ENCODE peak calls at places on chromosome 1, in eight cellular contexts. N is PC-3, S is fibroblast of lung, F is endothelial cell of umbilical vein, Q is A549, E is neuronal stem cell, B is mesenchymal stem cell, X is GM23338. R is an unnamed sample.

GRCh38 chr1:205350626-205351235 is 6.0 kb downstream of the KLHDC8A start:
- DNase-seq in S (no peak), Q (no peak), E (no peak), F (no peak), N (no peak), B (no peak), X (peak), R (no peak)

GRCh38 chr1:2642560-2643413 is 10.0 kb upstream of the MMEL1 start:
- DNase-seq in F (peak), S (peak), X (peak), N (peak), E (peak), Q (peak), B (peak), R (peak)

GRCh38 chr1:4624801-4625200 is 29.6 kb upstream of the AJAP1 start:
- DNase-seq in S (no peak), F (no peak), X (no peak), Q (no peak), N (no peak), B (no peak), E (no peak), R (no peak)

GRCh38 chr1:206447792-206448191 is 22.5 kb upstream of the IKBKE start:
- DNase-seq in X (no peak), N (peak), E (no peak), B (no peak), S (no peak), F (no peak), Q (no peak), R (no peak)

GRCh38 chr1:16012590-16013219 is 5.1 kb downstream of the HSPB7 start:
- DNase-seq in Q (peak), F (peak), B (peak), X (peak), E (no peak), N (peak), S (peak), R (peak)

GRCh38 chr1:239823852-239824251 is 267.8 kb upstream of the FMN2 start:
- DNase-seq in E (no peak), X (no peak), Q (no peak), F (no peak), B (no peak), S (no peak), N (no peak), R (no peak)

GRCh38 chr1:247857069-247857985 is at the start of gene TRIM58:
- DNase-seq in Q (no peak), X (peak), S (no peak), E (peak), B (peak), N (peak), F (no peak), R (no peak)

GRCh38 chr1:17553970-17554369 is 14.5 kb downstream of the ARHGEF10L start:
- DNase-seq in Q (no peak), S (peak), B (peak), E (no peak), N (peak), F (no peak), X (no peak), R (peak)

GRCh38 chr1:223244366-223245103 is 101.5 kb upstream of the TLR5 start:
- DNase-seq in E (no peak), Q (no peak), F (peak), X (no peak), S (peak), B (peak), N (peak), R (no peak)

GRCh38 chr1:98078586-98078985 is 157.8 kb upstream of the DPYD start:
- DNase-seq in X (no peak), F (no peak), E (no peak), B (no peak), N (no peak), S (peak), Q (no peak), R (no peak)

GRCh38 chr1:33119532-33120217 is 38.7 kb downstream of the AZIN2 start:
- DNase-seq in N (no peak), S (peak), B (no peak), E (no peak), X (peak), F (no peak), Q (no peak), R (no peak)

GRCh38 chr1:33123266-33123665 is 42.3 kb downstream of the AZIN2 start:
- DNase-seq in F (no peak), Q (no peak), B (no peak), E (no peak), N (no peak), S (no peak), X (no peak), R (no peak)

GRCh38 chr1:33120436-33121231 is 39.7 kb downstream of the AZIN2 start:
- DNase-seq in B (no peak), S (no peak), N (peak), X (no peak), E (no peak), F (no peak), Q (no peak), R (no peak)

GRCh38 chr1:33121728-33122127 is 40.8 kb downstream of the AZIN2 start:
- DNase-seq in F (no peak), B (no peak), N (no peak), E (no peak), S (no peak), X (no peak), Q (no peak), R (no peak)

DNA sequence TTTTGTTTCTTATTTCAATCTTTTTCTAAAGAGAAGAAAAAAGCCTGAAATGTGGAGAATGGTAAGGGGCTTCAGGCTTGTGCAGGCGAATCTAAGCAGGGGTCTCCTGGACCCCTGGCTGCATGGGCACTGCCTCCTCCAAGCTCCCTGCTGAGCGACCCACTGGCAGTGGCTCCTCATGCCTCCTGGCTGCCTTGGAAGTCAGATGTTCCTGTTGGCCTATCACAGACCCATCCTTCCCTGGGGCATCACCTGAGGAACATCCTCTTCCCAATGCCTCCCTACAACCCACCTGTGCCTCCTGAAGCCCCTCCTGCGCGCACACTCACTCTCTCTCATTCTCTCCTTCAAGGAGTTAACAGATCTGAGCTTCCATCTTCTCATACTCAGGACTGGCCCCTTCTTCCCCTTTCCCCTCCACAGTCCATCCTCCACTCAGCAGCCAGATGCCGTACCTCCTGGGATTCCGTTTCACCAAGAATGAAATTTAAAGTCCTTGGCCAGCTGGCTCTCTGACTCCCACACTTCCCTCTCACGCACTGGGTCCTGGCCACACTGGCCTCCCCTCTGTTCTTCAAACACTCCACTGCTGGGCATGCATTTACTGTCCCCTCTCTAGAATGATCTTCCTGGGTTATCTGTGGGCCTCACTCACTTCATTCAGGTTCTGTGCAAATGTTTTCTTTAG is 41.7 kb downstream of the AZIN2 start:
- DNase-seq in Q (no peak), B (no peak), F (no peak), S (no peak), X (no peak), N (no peak), E (no peak), R (no peak)
- H3K4me2 ChIP-seq in Q (no peak), B (no peak), F (no peak), S (no peak), X (no peak), N (no peak), E (no peak), R (no peak)

GRCh38 chr1:235068155-235069121 is 60.2 kb downstream of the TOMM20 start:
- DNase-seq in N (peak), E (no peak), S (peak), X (no peak), B (peak), F (no peak), Q (peak), R (no peak)

GRCh38 chr1:235070819-235071218 is 57.8 kb downstream of the TOMM20 start:
- DNase-seq in E (no peak), X (no peak), B (no peak), S (no peak), F (no peak), N (no peak), Q (no peak), R (no peak)

GRCh38 chr1:235069577-235070563 is 58.8 kb downstream of the TOMM20 start:
- DNase-seq in N (peak), E (no peak), X (no peak), F (no peak), B (peak), S (peak), Q (peak), R (peak)

GRCh38 chr1:235069171-235069570 is 59.5 kb downstream of the TOMM20 start:
- DNase-seq in F (no peak), N (no peak), S (no peak), Q (no peak), E (no peak), X (no peak), B (no peak), R (no peak)

DNA sequence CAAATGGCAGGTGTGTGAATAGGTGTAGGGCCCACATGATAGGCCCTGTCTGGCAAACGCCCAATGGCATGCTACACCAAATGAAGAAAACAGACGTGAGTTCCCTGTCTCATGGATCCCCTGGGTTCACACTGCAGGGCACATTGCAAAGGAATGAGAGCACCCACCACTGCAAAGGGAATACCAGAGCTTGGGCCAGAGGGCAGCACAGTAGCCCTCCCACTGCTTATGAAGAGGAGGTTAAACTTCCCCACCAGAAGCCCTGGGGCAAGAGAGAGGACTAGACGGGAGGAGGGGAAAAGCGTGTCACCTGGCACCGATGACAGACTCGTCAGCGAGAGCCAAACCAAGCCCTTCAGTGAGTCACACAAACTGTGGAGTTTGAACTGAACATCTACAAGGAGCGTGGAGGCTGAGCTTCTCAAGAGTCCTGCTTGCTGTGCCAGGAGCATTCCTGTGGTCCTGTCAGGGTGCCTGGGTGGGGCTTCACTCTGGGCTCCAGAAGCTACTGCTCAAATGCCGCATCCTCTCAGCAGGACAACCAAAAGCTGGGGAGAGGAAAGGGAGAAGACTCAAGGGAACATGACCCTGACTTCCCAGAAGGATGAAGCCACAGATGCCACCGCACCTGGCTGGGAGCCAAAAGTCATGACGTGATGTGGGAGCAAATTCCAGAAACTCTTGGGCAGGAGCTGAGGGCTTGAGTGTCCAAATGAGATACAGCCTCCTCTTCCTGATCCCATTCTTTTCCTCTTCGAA is 61.1 kb downstream of the TOMM20 start:
- DNase-seq in B (peak), X (no peak), F (no peak), S (peak), Q (peak), E (no peak), N (peak), R (peak)
- H3K4me2 ChIP-seq in B (no peak), X (no peak), F (no peak), S (peak), Q (peak), E (no peak), N (peak), R (peak)

DNA sequence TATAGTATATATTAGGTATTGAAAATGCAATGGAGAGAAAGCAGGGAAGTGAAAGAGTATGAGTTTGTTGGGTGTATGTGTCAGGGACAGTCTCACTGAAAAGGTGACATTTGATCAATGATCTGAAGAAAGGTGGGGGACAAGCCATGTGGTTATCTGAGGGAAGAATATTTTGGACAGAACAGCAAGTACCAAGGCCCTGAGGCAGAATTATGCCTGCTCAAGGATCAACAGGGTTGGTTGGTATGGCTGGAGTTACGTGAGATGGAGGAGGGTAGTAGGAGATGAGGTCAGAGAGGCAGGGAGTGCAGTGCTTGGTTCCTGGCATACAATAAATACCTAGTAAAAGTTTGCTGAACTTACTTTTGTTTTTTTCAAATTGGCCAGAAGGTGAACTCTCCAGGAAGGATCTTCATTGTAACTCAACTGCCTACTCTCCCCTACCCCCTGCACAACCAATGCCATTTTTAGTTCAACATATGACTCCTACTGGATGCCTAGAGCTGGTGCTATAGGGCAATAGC is 1.8 kb downstream of the LAMTOR2 start:
- DNase-seq in E (no peak), Q (no peak), S (no peak), B (no peak), X (no peak), N (no peak), F (no peak), R (no peak)
- H3K4me2 ChIP-seq in E (no peak), Q (no peak), S (no peak), B (no peak), X (no peak), N (no peak), F (no peak), R (no peak)

DNA sequence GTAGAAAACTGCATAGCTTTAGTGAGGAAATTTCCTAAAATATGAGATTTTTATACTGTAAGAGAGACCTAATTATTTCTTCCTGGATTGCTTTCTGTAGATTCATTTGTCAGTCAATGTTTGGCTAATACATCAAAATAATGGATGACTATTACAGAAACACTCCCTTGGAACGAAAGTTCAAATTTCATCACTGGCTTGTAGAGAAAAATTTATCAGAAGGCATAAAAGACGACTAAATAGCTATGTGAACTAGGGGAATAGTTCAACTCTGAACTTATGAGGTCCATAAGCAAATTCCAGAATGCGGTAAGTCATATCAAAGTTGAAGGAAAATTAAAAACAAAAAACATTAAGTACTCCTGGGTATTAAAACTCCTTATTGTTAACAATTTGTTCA is 36.0 kb downstream of the WNT2B start:
- DNase-seq in F (peak), B (no peak), E (no peak), N (peak), X (no peak), S (peak), Q (no peak), R (no peak)
- H3K4me2 ChIP-seq in F (peak), B (no peak), E (no peak), N (peak), X (no peak), S (peak), Q (peak), R (no peak)

GRCh38 chr1:24505816-24506215 is 3.2 kb downstream of the RCAN3 start:
- DNase-seq in F (no peak), Q (no peak), S (no peak), B (no peak), N (no peak), E (no peak), X (no peak), R (no peak)
- H3K4me2 ChIP-seq in F (no peak), Q (no peak), S (no peak), B (no peak), N (no peak), E (no peak), X (no peak), R (no peak)